ENCODE peak calls at places on chromosomes 7 and 10, in six cellular contexts. F is HepG2; V is mammary epithelial cell; R is CD8-positive, alpha-beta T cell; U is PC-3; B is RWPE1. Q is an unnamed sample.

GRCh38 chr10:59672150-59672875 is 37.3 kb downstream of the SLC16A9 start:
- DNase-seq in F (no peak), V (no peak), R (no peak), U (no peak), B (no peak), Q (no peak)

GRCh38 chr7:485188-486081 is 34.2 kb downstream of the PDGFA start:
- DNase-seq in F (no peak), V (peak), R (peak), U (peak), B (no peak), Q (peak)

GRCh38 chr7:54933610-54934009 is 85.2 kb upstream of the EGFR start:
- DNase-seq in F (no peak), V (no peak), R (no peak), U (no peak), B (no peak), Q (no peak)

GRCh38 chr10:129706523-129706922 is 239.5 kb downstream of the MGMT start:
- DNase-seq in F (no peak), V (no peak), R (no peak), U (no peak), B (no peak), Q (no peak)

GRCh38 chr10:110141747-110142625 is 65.4 kb upstream of the MXI1 start:
- DNase-seq in F (peak), V (no peak), R (no peak), U (no peak), B (peak), Q (no peak)

GRCh38 chr7:98352621-98353020 is 48.3 kb downstream of the BAIAP2L1 start:
- DNase-seq in F (no peak), V (peak), R (no peak), U (peak), B (peak), Q (no peak)

GRCh38 chr7:12861070-12861469 is 173.6 kb downstream of the ARL4A start:
- DNase-seq in F (no peak), V (no peak), R (no peak), U (no peak), B (no peak), Q (no peak)

GRCh38 chr10:91017202-91017601 is 96.3 kb upstream of the ANKRD1 start:
- DNase-seq in F (no peak), V (no peak), R (no peak), U (no peak), B (no peak), Q (no peak)

GRCh38 chr7:100677308-100678095 is 4.0 kb downstream of the GNB2 start:
- DNase-seq in F (no peak), V (no peak), R (no peak), U (no peak), B (no peak), Q (no peak)

GRCh38 chr7:117751775-117752174 is 121.5 kb downstream of the CTTNBP2 start:
- DNase-seq in F (no peak), V (no peak), R (no peak), U (no peak), B (no peak), Q (no peak)

GRCh38 chr10:124025152-124025551 is 68.2 kb downstream of the CHST15 start:
- DNase-seq in F (no peak), V (no peak), R (no peak), U (peak), B (no peak), Q (no peak)

GRCh38 chr7:111587715-111588433 is 25.6 kb upstream of the IMMP2L start:
- DNase-seq in F (no peak), V (peak), R (no peak), U (peak), B (peak), Q (no peak)

GRCh38 chr10:71084818-71085126 is 127.6 kb upstream of the UNC5B start:
- DNase-seq in F (no peak), V (no peak), R (no peak), U (no peak), B (no peak), Q (no peak)

GRCh38 chr10:31083765-31084184 is 52.1 kb upstream of the ZNF438 start:
- DNase-seq in F (peak), V (peak), R (peak), U (peak), B (peak), Q (no peak)

GRCh38 chr7:98051118-98051744 is 55.4 kb upstream of the LMTK2 start:
- DNase-seq in F (peak), V (no peak), R (peak), U (no peak), B (no peak), Q (no peak)

GRCh38 chr10:124646483-124647352 is 97.5 kb downstream of the FAM53B start:
- DNase-seq in F (peak), V (no peak), R (no peak), U (no peak), B (peak), Q (no peak)

GRCh38 chr10:91103384-91104184 is 116.9 kb upstream of the PCGF5 start:
- DNase-seq in F (no peak), V (no peak), R (no peak), U (no peak), B (no peak), Q (no peak)

GRCh38 chr7:28378574-28379149 is 33.7 kb upstream of the CREB5 start:
- DNase-seq in F (no peak), V (peak), R (no peak), U (peak), B (peak), Q (no peak)

GRCh38 chr10:25811141-25811685 is 122.8 kb upstream of the MYO3A start:
- DNase-seq in F (no peak), V (no peak), R (no peak), U (no peak), B (no peak), Q (no peak)

GRCh38 chr7:78134256-78134655 is 335.7 kb downstream of the PHTF2 start:
- DNase-seq in F (peak), V (peak), R (no peak), U (peak), B (peak), Q (no peak)

GRCh38 chr7:143003393-143004051 is 23.4 kb downstream of the OR9A2 start:
- DNase-seq in F (peak), V (peak), R (peak), U (peak), B (peak), Q (no peak)

GRCh38 chr10:87818505-87819273 is 663 bp upstream of the ATAD1 start:
- DNase-seq in F (no peak), V (peak), R (peak), U (peak), B (no peak), Q (no peak)

GRCh38 chr10:28387141-28387540 is 84.3 kb upstream of the MPP7 start:
- DNase-seq in F (no peak), V (peak), R (no peak), U (no peak), B (no peak), Q (no peak)

GRCh38 chr10:124248056-124248455 is 154.7 kb upstream of the CHST15 start:
- DNase-seq in F (no peak), V (no peak), R (no peak), U (no peak), B (no peak), Q (peak)

GRCh38 chr10:43000651-43001426 is 76.0 kb upstream of the RET start:
- DNase-seq in F (no peak), V (no peak), R (no peak), U (no peak), B (no peak), Q (no peak)

GRCh38 chr7:2880051-2880450 is 35.9 kb upstream of the GNA12 start:
- DNase-seq in F (no peak), V (no peak), R (no peak), U (no peak), B (no peak), Q (no peak)

GRCh38 chr7:2633538-2634264 is 1.9 kb downstream of the TTYH3 start:
- DNase-seq in F (peak), V (peak), R (no peak), U (peak), B (peak), Q (no peak)

GRCh38 chr10:79438021-79438698 is 7.3 kb downstream of the ZCCHC24 start:
- DNase-seq in F (no peak), V (no peak), R (no peak), U (peak), B (no peak), Q (peak)

GRCh38 chr10:30528427-30528782 is 94.4 kb downstream of the MAP3K8 start:
- DNase-seq in F (no peak), V (no peak), R (no peak), U (no peak), B (no peak), Q (no peak)

GRCh38 chr7:33534830-33535229 is 370.5 kb upstream of the BMPER start:
- DNase-seq in F (no peak), V (no peak), R (no peak), U (no peak), B (no peak), Q (no peak)

GRCh38 chr10:110641256-110641655 is 2.9 kb upstream of the RBM20 start:
- DNase-seq in F (peak), V (peak), R (peak), U (peak), B (peak), Q (no peak)

GRCh38 chr7:139916717-139917395 is 87.8 kb downstream of the TBXAS1 start:
- DNase-seq in F (no peak), V (no peak), R (no peak), U (peak), B (no peak), Q (no peak)

GRCh38 chr10:68897336-68897741 is 3.8 kb upstream of the DDX50 start:
- DNase-seq in F (peak), V (peak), R (peak), U (peak), B (peak), Q (no peak)
- TF ChIP-seq CTCF in F (peak), V (peak), R (no peak), U (peak), B (peak), Q (peak)

GRCh38 chr10:96988421-96988820 is 156.3 kb downstream of the LCOR start:
- DNase-seq in F (no peak), V (no peak), R (no peak), U (no peak), B (no peak), Q (no peak)
- TF ChIP-seq CTCF in F (no peak), V (no peak), R (no peak), U (no peak), B (no peak), Q (no peak)

GRCh38 chr7:51067757-51068156 is 248.9 kb downstream of the COBL start:
- DNase-seq in F (peak), V (peak), R (peak), U (peak), B (peak), Q (no peak)
- TF ChIP-seq CTCF in F (peak), V (peak), R (peak), U (peak), B (peak), Q (peak)

GRCh38 chr7:130392456-130392860 is 12.2 kb downstream of the CPA1 start:
- DNase-seq in F (no peak), V (no peak), R (no peak), U (no peak), B (no peak), Q (no peak)

GRCh38 chr7:130393799-130394411 is 13.6 kb downstream of the CPA1 start:
- DNase-seq in F (no peak), V (no peak), R (no peak), U (no peak), B (no peak), Q (no peak)

GRCh38 chr7:130393095-130393494 is 12.8 kb downstream of the CPA1 start:
- DNase-seq in F (no peak), V (no peak), R (no peak), U (no peak), B (no peak), Q (no peak)

GRCh38 chr7:130397056-130397455 is 16.8 kb downstream of the CPA1 start:
- DNase-seq in F (no peak), V (no peak), R (no peak), U (no peak), B (no peak), Q (no peak)

DNA sequence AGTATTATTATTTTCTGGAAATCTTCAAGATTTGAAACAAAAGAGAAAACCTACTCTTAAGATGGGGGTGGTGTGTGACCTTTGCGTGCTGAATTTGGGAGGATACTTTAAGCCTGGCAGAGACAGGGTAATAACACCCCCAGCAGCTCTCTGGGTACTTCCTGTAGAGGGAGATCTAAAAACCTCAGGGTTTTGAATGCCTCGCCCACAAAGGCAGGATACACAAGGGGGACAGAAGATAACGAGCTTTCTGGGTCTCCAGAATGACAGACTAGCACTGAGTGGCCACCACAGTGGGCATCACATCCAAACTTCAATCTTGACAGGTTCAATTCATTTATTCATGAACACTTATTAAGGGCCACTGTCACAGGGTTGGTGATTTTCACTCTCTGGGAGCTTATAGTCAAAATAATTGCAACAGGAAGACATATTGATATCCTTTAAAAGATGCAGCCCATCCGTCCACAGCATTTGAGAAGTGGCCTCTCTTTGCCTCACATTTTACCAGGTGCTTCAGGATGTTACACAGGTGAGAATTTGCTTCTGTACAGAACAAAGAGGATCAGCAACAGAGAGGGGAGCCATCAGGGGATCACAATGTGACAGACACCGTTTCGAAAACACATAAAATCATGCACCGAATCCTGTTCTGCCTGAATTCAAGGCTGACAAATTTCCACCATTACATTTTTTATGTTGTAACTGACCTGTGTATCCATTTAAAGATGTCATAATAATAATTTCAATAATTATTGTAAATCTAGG is 14.3 kb downstream of the CPA1 start:
- DNase-seq in F (no peak), V (no peak), R (peak), U (no peak), B (no peak), Q (no peak)
- TF ChIP-seq CTCF in F (no peak), V (no peak), R (no peak), U (no peak), B (no peak), Q (no peak)

GRCh38 chr10:20492447-20492846 is 404.7 kb downstream of the NEBL start:
- DNase-seq in F (no peak), V (no peak), R (no peak), U (no peak), B (no peak), Q (no peak)
- TF ChIP-seq CTCF in F (no peak), V (no peak), R (no peak), U (no peak), B (no peak), Q (no peak)

GRCh38 chr10:121167534-121168243 is 316.5 kb downstream of the WDR11 start:
- DNase-seq in F (no peak), V (peak), R (no peak), U (no peak), B (no peak), Q (no peak)
- TF ChIP-seq CTCF in F (no peak), V (no peak), R (no peak), U (no peak), B (no peak), Q (no peak)

Q was measured in RWPE2.